ENCODE peak calls at places on chromosomes 1 and 21, in seven cellular contexts. E is body of pancreas, U is heart left ventricle, A is PC-3, T is kidney, G is Peyer's patch, W is fibroblast of the aortic adventitia. O is an unnamed sample.

GRCh38 chr1:53398091-53398490 is 61.1 kb upstream of the DMRTB1 start:
- DNase-seq in U (no peak), T (no peak), A (no peak), G (no peak), W (no peak), E (no peak), O (no peak)

GRCh38 chr1:180881806-180882509 is 30.7 kb upstream of the KIAA1614 start:
- DNase-seq in U (no peak), W (peak), A (peak), T (no peak), G (no peak), E (no peak), O (no peak)

GRCh38 chr1:54995013-54995760 is 3.5 kb upstream of the BSND start:
- DNase-seq in U (no peak), E (no peak), T (peak), W (no peak), A (no peak), G (peak), O (no peak)

GRCh38 chr1:98516306-98516705 is 145.2 kb upstream of the SNX7 start:
- DNase-seq in T (no peak), E (no peak), U (no peak), A (no peak), G (no peak), W (no peak), O (no peak)

GRCh38 chr1:174222166-174222949 is 63.0 kb downstream of the RABGAP1L start:
- DNase-seq in T (no peak), A (peak), W (peak), E (no peak), U (no peak), G (no peak), O (no peak)

GRCh38 chr1:97869441-97869840 is 51.4 kb downstream of the DPYD start:
- DNase-seq in E (no peak), G (no peak), A (no peak), W (peak), U (no peak), T (no peak), O (no peak)

GRCh38 chr1:96541491-96541890 is 180.1 kb upstream of the PTBP2 start:
- DNase-seq in A (no peak), U (no peak), G (no peak), W (no peak), E (no peak), T (no peak), O (no peak)

GRCh38 chr1:178279287-178279686 is 185.4 kb downstream of the RASAL2 start:
- DNase-seq in E (no peak), W (no peak), T (no peak), A (peak), U (no peak), G (no peak), O (no peak)

GRCh38 chr1:221856188-221857093 is 114.6 kb upstream of the DUSP10 start:
- DNase-seq in W (peak), T (no peak), U (no peak), A (peak), E (no peak), G (no peak), O (no peak)

GRCh38 chr1:150528997-150529396 is 13.4 kb downstream of the FALEC start:
- DNase-seq in G (no peak), A (no peak), U (no peak), T (no peak), W (peak), E (peak), O (no peak)

GRCh38 chr1:101291562-101292035 is 54.8 kb downstream of the S1PR1 start:
- DNase-seq in U (no peak), W (peak), T (no peak), A (peak), E (no peak), G (no peak), O (no peak)

GRCh38 chr1:113804421-113805255 is 7.6 kb downstream of the RSBN1 start:
- DNase-seq in A (peak), W (peak), T (no peak), U (no peak), G (no peak), E (peak), O (no peak)

GRCh38 chr1:163085041-163085903 is 16.1 kb downstream of the RGS4 start:
- DNase-seq in W (peak), G (no peak), U (no peak), T (no peak), E (no peak), A (peak), O (no peak)

GRCh38 chr1:66364578-66365391 is 169.2 kb upstream of the SGIP1 start:
- DNase-seq in G (no peak), A (peak), E (no peak), U (no peak), T (no peak), W (peak), O (no peak)

GRCh38 chr1:240522122-240522822 is 89.7 kb downstream of the GREM2 start:
- DNase-seq in E (no peak), U (no peak), T (no peak), G (no peak), W (no peak), A (no peak), O (no peak)

GRCh38 chr1:202998836-202999750 is 8.1 kb upstream of the TMEM183A start:
- DNase-seq in G (no peak), W (peak), A (peak), E (peak), U (no peak), T (no peak), O (peak)

GRCh38 chr21:29130234-29130993 is at the start of gene MAP3K7CL:
- DNase-seq in W (peak), U (peak), T (peak), E (peak), A (peak), G (no peak), O (no peak)

GRCh38 chr1:25033828-25034451 is 103.9 kb upstream of the RUNX3 start:
- DNase-seq in A (no peak), U (peak), G (no peak), E (peak), W (no peak), T (peak), O (no peak)

GRCh38 chr1:208709981-208710380 is 465.8 kb upstream of the PLXNA2 start:
- DNase-seq in A (no peak), T (no peak), E (no peak), U (no peak), W (no peak), G (no peak), O (no peak)

GRCh38 chr1:107081102-107081501 is 24.6 kb downstream of the PRMT6 start:
- DNase-seq in W (no peak), A (no peak), T (no peak), G (no peak), U (no peak), E (no peak), O (no peak)

GRCh38 chr1:69016468-69016867 is 519.6 kb upstream of the DEPDC1 start:
- DNase-seq in E (no peak), G (no peak), T (no peak), W (no peak), U (no peak), A (peak), O (no peak)
- TF ChIP-seq CTCF in E (no peak), G (no peak), T (no peak), W (peak), U (no peak), A (peak), O (no peak)

GRCh38 chr21:36319767-36320420 is at the start of gene MORC3:
- DNase-seq in W (peak), A (peak), U (peak), T (peak), G (peak), E (peak), O (peak)
- TF ChIP-seq CTCF in W (no peak), A (no peak), U (no peak), T (no peak), G (no peak), E (no peak), O (no peak)

GRCh38 chr1:236748471-236748870 is 46.6 kb upstream of the MTR start:
- DNase-seq in U (no peak), W (no peak), T (no peak), G (no peak), E (no peak), A (peak), O (no peak)
- TF ChIP-seq CTCF in U (no peak), W (peak), T (no peak), G (no peak), E (no peak), A (peak), O (no peak)

DNA sequence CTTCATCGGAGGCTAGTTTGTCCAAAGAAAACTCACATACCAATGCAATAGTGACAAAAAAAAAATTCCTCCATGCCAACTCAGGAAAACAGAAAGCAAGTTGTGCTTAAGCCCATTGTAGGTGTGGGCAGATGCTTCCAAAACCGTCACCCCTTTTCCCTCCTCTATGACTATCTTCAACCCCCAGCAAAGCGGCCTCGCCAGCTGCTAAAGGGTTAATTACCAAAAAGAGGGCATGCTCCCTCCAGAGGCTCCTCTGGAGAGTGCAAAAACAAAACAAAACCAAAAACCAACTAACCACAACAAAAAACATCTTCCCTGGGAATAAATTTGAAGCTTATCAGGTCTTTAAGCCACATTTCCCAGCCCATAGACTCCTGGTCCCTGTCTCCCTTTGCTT is 1.2 kb downstream of the LMOD1 start:
- DNase-seq in E (no peak), W (no peak), T (no peak), A (no peak), U (no peak), G (no peak), O (no peak)
- TF ChIP-seq CTCF in E (no peak), W (peak), T (no peak), A (peak), U (peak), G (no peak), O (no peak)

GRCh38 chr1:109930252-109930993 is 19.8 kb downstream of the CSF1 start:
- DNase-seq in G (no peak), A (no peak), E (no peak), T (no peak), W (no peak), U (no peak), O (peak)
- TF ChIP-seq CTCF in G (no peak), A (no peak), E (no peak), T (no peak), W (no peak), U (no peak), O (no peak)

DNA sequence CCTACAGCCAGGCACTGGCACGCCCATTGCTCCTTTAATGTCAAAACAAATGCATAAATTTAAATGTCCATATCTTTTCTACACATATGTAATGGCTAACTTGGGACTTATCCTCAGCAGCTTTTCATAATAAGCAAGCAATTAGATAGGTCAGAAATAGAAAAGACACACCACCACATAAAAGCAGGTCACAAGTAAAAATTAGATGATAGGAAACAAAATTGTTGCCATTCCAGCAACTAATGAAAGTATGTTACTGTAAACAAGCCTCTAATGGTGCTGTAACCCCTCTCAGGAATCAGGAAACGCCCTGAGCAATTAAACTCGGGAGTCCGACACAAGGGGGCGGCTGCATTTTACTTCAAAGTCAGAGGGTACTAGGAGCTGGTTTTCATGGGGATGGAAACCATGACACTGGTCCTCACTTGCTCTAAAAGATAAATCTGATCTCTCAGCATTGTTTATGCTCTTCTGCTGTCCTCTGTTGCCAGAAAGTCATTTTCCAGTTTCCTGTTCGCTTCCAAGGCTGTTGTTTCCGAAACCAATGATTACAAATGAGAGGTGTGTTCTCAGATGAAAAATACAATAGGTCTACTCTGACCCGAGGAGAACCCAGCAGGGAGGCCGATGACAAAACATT is 93.4 kb downstream of the TGFBR3 start:
- DNase-seq in G (no peak), U (no peak), W (no peak), A (no peak), E (no peak), T (no peak), O (no peak)
- TF ChIP-seq CTCF in G (no peak), U (no peak), W (no peak), A (no peak), E (no peak), T (no peak), O (no peak)

GRCh38 chr1:85602536-85602935 is 22.0 kb downstream of the CCN1 start:
- DNase-seq in W (no peak), T (no peak), U (no peak), A (no peak), E (no peak), G (no peak), O (no peak)
- TF ChIP-seq CTCF in W (no peak), T (no peak), U (no peak), A (no peak), E (no peak), G (no peak), O (no peak)

GRCh38 chr1:93804412-93804811 is 74.6 kb downstream of the DNTTIP2 start:
- DNase-seq in W (peak), U (no peak), T (no peak), G (no peak), E (no peak), A (peak), O (no peak)
- TF ChIP-seq CTCF in W (no peak), U (no peak), T (no peak), G (no peak), E (no peak), A (peak), O (no peak)

O was measured in omental fat pad.